ENCODE peak calls at places on chromosomes 13 and 19, in five cellular contexts. Z is lower leg skin, C is Panc1, F is IMR-90, U is fibroblast of villous mesenchyme. B is an unnamed sample.

GRCh38 chr19:49084206-49085019 is 838 bp upstream of the SNRNP70 start:
- DNase-seq in Z (no peak), C (no peak), F (no peak), U (no peak), B (no peak)

GRCh38 chr19:33476151-33476707 is 45.4 kb downstream of the PEPD start:
- DNase-seq in Z (no peak), C (no peak), F (no peak), U (no peak), B (no peak)

GRCh38 chr19:3986260-3987041 is 1.2 kb upstream of the EEF2 start:
- DNase-seq in Z (no peak), C (no peak), F (peak; percentile 73), U (peak; percentile 85), B (peak; percentile 84)

GRCh38 chr13:77511552-77511951 is 24.0 kb upstream of the SCEL start:
- DNase-seq in Z (no peak), C (no peak), F (no peak), U (no peak), B (peak; percentile 7)

GRCh38 chr13:44300895-44301638 is 72.6 kb upstream of the SERP2 start:
- DNase-seq in Z (no peak), C (no peak), F (peak; percentile 87), U (peak; percentile 91), B (peak; percentile 77)

GRCh38 chr13:61252213-61252612 is 163.4 kb downstream of the PCDH20 start:
- DNase-seq in Z (no peak), C (no peak), F (no peak), U (no peak), B (no peak)

GRCh38 chr13:72696590-72696989 is 30.8 kb downstream of the MZT1 start:
- DNase-seq in Z (no peak), C (no peak), F (peak; percentile 10), U (peak; percentile 14), B (peak; percentile 41)

GRCh38 chr13:106343831-106344230 is 191.6 kb downstream of the EFNB2 start:
- DNase-seq in Z (no peak), C (no peak), F (no peak), U (peak; percentile 76), B (no peak)

GRCh38 chr19:58499021-58499927 is 12.5 kb downstream of the SLC27A5 start:
- DNase-seq in Z (peak; percentile 99), C (peak; percentile 89), F (peak; percentile 98), U (peak; percentile 98), B (peak; percentile 98)
- TF ChIP-seq CTCF in Z (no peak), C (no peak), F (peak; percentile 34), U (peak; percentile 51), B (peak; percentile 51)

DNA sequence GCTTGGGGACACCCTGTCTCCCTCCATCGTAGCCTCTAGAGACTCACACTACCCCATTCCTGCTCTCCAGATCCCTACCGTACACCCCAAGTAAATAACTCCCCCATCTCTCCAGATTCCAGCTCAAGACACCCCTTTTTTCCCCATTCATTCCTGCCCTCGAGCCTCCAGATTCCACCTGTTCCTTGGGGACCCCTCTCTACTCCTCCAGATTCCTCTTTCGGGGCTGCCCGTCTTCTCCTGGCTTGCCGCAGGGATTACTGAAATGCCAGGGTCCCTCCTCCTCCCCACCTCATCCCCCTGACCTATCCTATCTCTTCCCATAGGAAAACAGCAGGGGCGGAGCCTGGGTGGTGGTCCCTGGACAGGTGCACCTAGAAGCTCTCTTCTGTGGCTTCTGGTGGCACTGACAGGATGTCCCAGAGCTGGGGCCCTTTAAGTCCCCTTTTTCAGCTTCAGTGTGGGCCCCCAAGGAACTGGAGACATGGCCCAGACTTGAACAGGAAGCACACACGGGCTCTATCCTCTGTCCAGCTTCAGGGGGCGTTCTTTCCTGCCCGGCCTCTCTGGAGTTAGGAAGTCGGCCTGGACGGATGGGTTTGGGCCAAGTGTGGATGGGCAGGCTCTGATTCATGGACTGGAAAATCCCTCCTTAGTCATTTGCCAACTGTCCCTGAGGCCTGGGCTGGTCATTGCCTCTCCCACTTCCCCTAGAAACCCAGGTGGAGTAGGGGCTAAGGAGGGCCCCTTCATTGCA is 1.2 kb downstream of the ZSWIM4 start:
- DNase-seq in Z (peak; percentile 60), C (no peak), F (peak; percentile 98), U (peak; percentile 94), B (peak; percentile 97)
- TF ChIP-seq CTCF in Z (no peak), C (no peak), F (peak; percentile 49), U (peak; percentile 44), B (peak; percentile 48)

GRCh38 chr13:27374126-27374613 is 50.2 kb upstream of the GTF3A start:
- DNase-seq in Z (no peak), C (no peak), F (no peak), U (no peak), B (no peak)

GRCh38 chr13:27372896-27373295 is 51.5 kb upstream of the GTF3A start:
- DNase-seq in Z (no peak), C (no peak), F (peak; percentile 16), U (no peak), B (no peak)

GRCh38 chr13:27375686-27376326 is 48.6 kb upstream of the GTF3A start:
- DNase-seq in Z (no peak), C (no peak), F (peak; percentile 70), U (peak; percentile 64), B (peak; percentile 82)

GRCh38 chr13:27371932-27372331 is 52.5 kb upstream of the GTF3A start:
- DNase-seq in Z (no peak), C (no peak), F (no peak), U (no peak), B (no peak)

GRCh38 chr13:27374650-27375049 is 49.8 kb upstream of the GTF3A start:
- DNase-seq in Z (peak; percentile 55), C (no peak), F (peak; percentile 88), U (peak; percentile 81), B (peak; percentile 87)
- TF ChIP-seq CTCF in Z (no peak), C (peak; percentile 78), F (peak; percentile 89), U (peak; percentile 72), B (peak; percentile 86)

DNA sequence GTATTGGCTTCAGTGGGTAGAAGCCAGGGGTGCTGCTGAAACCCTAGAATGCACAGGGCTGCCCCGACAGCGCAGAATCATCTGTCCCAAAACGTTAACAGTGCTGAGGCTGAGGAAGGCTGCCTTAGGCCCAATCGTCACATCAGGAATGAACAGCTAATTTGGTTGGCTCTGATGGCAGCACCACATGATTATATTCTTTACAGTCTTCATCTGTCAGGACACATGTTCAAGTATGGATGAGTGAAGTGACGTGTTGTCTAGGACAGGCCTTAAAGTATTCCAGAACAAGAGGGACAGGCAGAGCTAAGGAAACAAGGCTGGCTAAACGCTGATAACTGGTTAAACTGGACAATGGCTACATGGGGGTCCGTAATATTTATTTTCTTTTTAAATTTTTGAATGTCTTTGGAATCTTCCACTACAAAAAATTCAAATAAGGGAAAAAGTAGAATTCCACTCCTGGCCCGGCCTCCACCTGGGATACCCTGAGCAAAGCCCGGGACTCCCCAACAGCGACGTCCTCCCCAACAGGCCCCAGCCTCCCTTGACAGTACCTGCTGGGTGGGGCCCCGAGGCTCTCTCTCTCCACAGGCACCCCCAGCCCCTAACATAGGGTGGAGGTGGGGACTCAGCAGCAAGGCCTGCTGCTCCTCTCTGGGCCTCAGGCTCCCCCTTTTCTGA is 14.8 kb upstream of the CCNP start:
- DNase-seq in Z (no peak), C (no peak), F (no peak), U (no peak), B (no peak)
- TF ChIP-seq CTCF in Z (no peak), C (no peak), F (no peak), U (no peak), B (no peak)

DNA sequence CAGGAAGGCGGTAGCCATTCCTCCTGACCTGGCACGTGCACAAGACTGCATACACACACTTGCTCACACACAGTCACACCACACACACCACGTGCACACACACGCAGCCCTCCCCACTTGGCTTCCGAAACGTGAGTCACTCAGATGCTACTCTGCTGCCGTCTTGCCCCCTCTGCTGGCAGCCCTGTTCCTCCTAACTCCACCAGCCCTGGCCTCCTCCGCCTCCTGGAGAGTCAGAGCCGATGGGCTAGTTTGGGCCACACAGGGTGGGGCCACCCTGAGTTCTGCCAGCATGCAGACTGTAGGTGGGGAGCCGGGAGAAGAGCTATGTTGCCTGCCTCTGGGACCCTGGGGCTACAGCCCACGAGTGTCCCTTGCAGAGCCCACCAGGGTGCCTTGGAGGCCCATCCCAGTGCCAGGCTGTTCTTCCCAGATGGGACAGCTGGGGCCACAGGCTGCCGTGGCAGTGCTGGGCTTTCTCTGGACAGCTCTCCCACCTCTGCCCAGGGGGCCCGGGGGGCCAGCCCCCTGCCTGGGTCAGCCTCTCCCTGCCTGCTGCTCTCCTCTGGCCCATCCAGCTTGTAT is 12.1 kb downstream of the PIN1 start:
- DNase-seq in Z (peak; percentile 58), C (peak; percentile 12), F (peak; percentile 97), U (peak; percentile 87), B (peak; percentile 94)
- TF ChIP-seq CTCF in Z (no peak), C (peak; percentile 75), F (peak; percentile 92), U (peak; percentile 62), B (peak; percentile 92)

GRCh38 chr19:11405846-11406643 is 13.1 kb downstream of the RGL3 start:
- DNase-seq in Z (no peak), C (no peak), F (no peak), U (no peak), B (no peak)
- TF ChIP-seq CTCF in Z (no peak), C (no peak), F (no peak), U (peak; percentile 32), B (peak; percentile 47)

GRCh38 chr19:2834294-2834871 is 6.9 kb upstream of the ZNF555 start:
- DNase-seq in Z (no peak), C (no peak), F (no peak), U (no peak), B (no peak)

GRCh38 chr19:2840794-2841790 is at the start of gene ZNF555:
- DNase-seq in Z (peak; percentile 100), C (peak; percentile 93), F (peak; percentile 98), U (peak; percentile 100), B (peak; percentile 99)

GRCh38 chr19:2841858-2842574 is 741 bp downstream of the ZNF555 start:
- DNase-seq in Z (no peak), C (no peak), F (no peak), U (no peak), B (no peak)

DNA sequence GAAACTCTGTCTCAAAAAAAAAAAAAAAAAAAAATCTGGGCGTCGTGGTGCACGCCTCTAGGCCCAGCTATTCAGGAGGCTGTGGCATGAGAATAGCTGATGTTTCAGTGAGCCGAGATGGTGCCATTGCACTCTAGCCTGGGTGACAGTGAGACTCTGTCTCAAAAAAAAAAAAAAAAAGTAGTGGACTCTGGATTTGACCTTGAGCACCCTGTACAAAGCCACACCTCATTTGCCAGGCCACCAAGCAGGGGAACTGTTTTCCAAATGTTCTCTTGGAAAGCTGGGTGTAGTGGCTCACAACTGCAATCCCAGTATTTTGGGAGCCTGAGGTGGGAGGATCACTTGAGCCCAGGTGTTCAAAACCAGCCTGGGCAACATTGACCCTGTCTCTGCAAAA is 3.8 kb upstream of the ZNF555 start:
- DNase-seq in Z (no peak), C (no peak), F (no peak), U (no peak), B (no peak)
- TF ChIP-seq CTCF in Z (no peak), C (no peak), F (no peak), U (no peak), B (no peak)

DNA sequence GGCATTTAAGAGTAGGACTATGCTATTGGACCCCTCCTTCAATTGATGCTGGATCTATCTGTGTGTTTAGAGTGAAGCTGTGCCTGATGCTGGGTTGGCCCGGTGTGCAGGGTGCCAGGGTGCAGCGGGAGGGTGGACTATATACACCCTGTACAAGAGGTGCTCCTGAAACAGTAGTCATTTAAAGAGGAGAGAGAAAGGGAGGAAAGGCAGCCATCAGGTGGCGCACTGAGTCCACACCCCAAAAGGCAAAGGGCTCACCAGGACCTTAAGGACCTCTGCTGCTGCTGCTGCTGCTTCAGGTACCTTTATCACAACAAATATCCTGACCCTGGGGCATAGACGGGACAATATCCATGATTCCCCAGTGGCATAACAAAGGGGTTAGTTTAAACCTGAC is 39.4 kb downstream of the ZNF136 start:
- DNase-seq in Z (no peak), C (no peak), F (no peak), U (no peak), B (no peak)
- TF ChIP-seq CTCF in Z (no peak), C (no peak), F (no peak), U (peak; percentile 6), B (no peak)

GRCh38 chr13:85828094-85828684 is 29.0 kb upstream of the SLITRK6 start:
- DNase-seq in Z (no peak), C (no peak), F (peak; percentile 30), U (peak; percentile 11), B (peak; percentile 36)
- TF ChIP-seq CTCF in Z (no peak), C (peak; percentile 54), F (peak; percentile 57), U (peak; percentile 56), B (peak; percentile 65)

B was measured in fibroblast of the aortic adventitia.